ENCODE peak calls at places on chromosome 6, in nine cellular contexts. R, J, W, S, Q, Y, A, F and D are unnamed samples.

GRCh38 chr6:44245912-44246662 is 814 bp upstream of the HSP90AB1 start:
- DNase-seq in W (peak), J (peak), A (peak), Y (peak), Q (peak), S (peak), R (peak), F (peak), D (peak)

GRCh38 chr6:37137201-37137880 is 32.6 kb upstream of the PIM1 start:
- DNase-seq in W (no peak), R (no peak), A (no peak), J (no peak), F (peak), Q (peak), S (peak), Y (peak), D (no peak)

GRCh38 chr6:117167520-117168271 is 97.7 kb upstream of the VGLL2 start:
- DNase-seq in S (peak), J (no peak), F (peak), A (no peak), Y (no peak), R (no peak), W (no peak), Q (no peak), D (no peak)

GRCh38 chr6:18335948-18336347 is 51.2 kb upstream of the RNF144B start:
- DNase-seq in J (no peak), Y (no peak), S (no peak), A (no peak), Q (no peak), F (no peak), R (no peak), W (no peak), D (no peak)

GRCh38 chr6:28943557-28944411 is 20.0 kb upstream of the TRIM27 start:
- DNase-seq in R (peak), A (peak), Q (peak), Y (peak), J (peak), F (peak), W (peak), S (peak), D (peak)

GRCh38 chr6:15642276-15642675 is 20.6 kb downstream of the DTNBP1 start:
- DNase-seq in W (no peak), Y (no peak), S (no peak), R (no peak), Q (no peak), A (no peak), J (no peak), F (no peak), D (no peak)

GRCh38 chr6:130841128-130841728 is 14.0 kb downstream of the SMLR1 start:
- DNase-seq in F (peak), Y (no peak), Q (no peak), A (no peak), J (no peak), W (no peak), R (no peak), S (peak), D (no peak)

GRCh38 chr6:156862711-156863110 is 85.5 kb downstream of the ARID1B start:
- DNase-seq in J (no peak), F (no peak), S (no peak), W (no peak), R (peak), Q (no peak), Y (no peak), A (no peak), D (no peak)

GRCh38 chr6:44533221-44533820 is 145.8 kb downstream of the CDC5L start:
- DNase-seq in R (no peak), Q (no peak), W (no peak), J (no peak), S (no peak), F (no peak), Y (no peak), A (no peak), D (no peak)

GRCh38 chr6:111657146-111657545 is 51.5 kb upstream of the TRAF3IP2 start:
- DNase-seq in J (no peak), A (no peak), Q (no peak), Y (no peak), R (no peak), S (peak), F (peak), W (no peak), D (no peak)

GRCh38 chr6:121430514-121431460 is 4.7 kb upstream of the GJA1 start:
- DNase-seq in J (no peak), F (peak), S (peak), Y (no peak), W (peak), R (no peak), A (no peak), Q (no peak), D (no peak)

GRCh38 chr6:92431502-92431901 is 987.9 kb downstream of the EPHA7 start:
- DNase-seq in W (no peak), A (no peak), Q (no peak), Y (no peak), R (no peak), F (no peak), S (no peak), J (no peak), D (no peak)

GRCh38 chr6:38522322-38522721 is 117.4 kb downstream of the BTBD9 start:
- DNase-seq in Y (no peak), F (no peak), W (no peak), A (no peak), S (peak), Q (no peak), J (no peak), R (no peak), D (no peak)

GRCh38 chr6:77455271-77455670 is 8.0 kb downstream of the HTR1B start:
- DNase-seq in W (no peak), S (no peak), F (no peak), J (no peak), R (no peak), A (no peak), Y (no peak), Q (no peak), D (no peak)

GRCh38 chr6:26312501-26313390 is 52.3 kb upstream of the BTN3A2 start:
- DNase-seq in F (peak), W (peak), Q (peak), J (peak), Y (peak), S (peak), R (peak), A (peak), D (peak)

GRCh38 chr6:107064579-107065065 is 36.6 kb downstream of the MTRES1 start:
- DNase-seq in Y (peak), R (no peak), J (no peak), S (peak), W (no peak), F (peak), Q (no peak), A (no peak), D (no peak)

GRCh38 chr6:143744593-143745151 is 66.9 kb downstream of the PHACTR2 start:
- DNase-seq in W (peak), A (no peak), Q (no peak), R (no peak), Y (no peak), S (no peak), F (peak), J (no peak), D (no peak)

GRCh38 chr6:147221739-147222138 is 17.5 kb downstream of the STXBP5 start:
- DNase-seq in Y (no peak), R (no peak), F (no peak), A (no peak), S (no peak), J (no peak), W (no peak), Q (no peak), D (no peak)

GRCh38 chr6:37816599-37817375 is 2.7 kb upstream of the ZFAND3 start:
- DNase-seq in W (no peak), A (no peak), S (no peak), Y (no peak), R (no peak), J (no peak), F (no peak), Q (no peak), D (no peak)

GRCh38 chr6:90233994-90234393 is 62.6 kb downstream of the BACH2 start:
- DNase-seq in Q (no peak), Y (peak), S (no peak), A (peak), F (no peak), J (peak), W (no peak), R (peak), D (no peak)

GRCh38 chr6:39365281-39366074 is 43.0 kb upstream of the KCNK16 start:
- DNase-seq in Y (no peak), S (peak), J (no peak), F (peak), R (no peak), A (no peak), W (no peak), Q (no peak), D (no peak)

GRCh38 chr6:159978291-159979135 is 9.6 kb downstream of the IGF2R start:
- DNase-seq in F (peak), S (no peak), A (no peak), Y (peak), R (no peak), W (peak), Q (no peak), J (no peak), D (no peak)

GRCh38 chr6:121881974-121882667 is 446.7 kb downstream of the GJA1 start:
- DNase-seq in J (no peak), W (no peak), F (peak), S (peak), Y (no peak), A (no peak), R (no peak), Q (no peak), D (no peak)

GRCh38 chr6:129686941-129687627 is 22.9 kb downstream of the ARHGAP18 start:
- DNase-seq in Y (peak), J (no peak), F (peak), A (peak), R (no peak), Q (no peak), W (no peak), S (peak), D (no peak)

GRCh38 chr6:155765275-155766194 is 309.9 kb upstream of the NOX3 start:
- DNase-seq in R (no peak), J (no peak), W (no peak), Y (no peak), Q (no peak), A (no peak), F (peak), S (peak), D (no peak)

GRCh38 chr6:311679-312220 is 19.5 kb downstream of the DUSP22 start:
- DNase-seq in J (no peak), W (no peak), Y (no peak), F (no peak), S (no peak), A (no peak), R (no peak), Q (no peak), D (no peak)

GRCh38 chr6:32852844-32853540 is 512 bp downstream of the TAP1 start:
- DNase-seq in F (peak), A (peak), Y (peak), R (peak), Q (no peak), W (peak), J (peak), S (peak), D (no peak)